ENCODE peak calls at places on chromosomes 12 and 14, in seven cellular contexts. One of them, this sample, is unnamed.

GRCh38 chr14:22159049-22159448 is 430.0 kb downstream of the DAD1 start:
- DNase-seq in mesenchymal stem cell: no peak
- DNase-seq in OCI-M1: no peak
- DNase-seq in Ammon's horn: no peak
- DNase-seq in dorsolateral prefrontal cortex: no peak
- DNase-seq in mucosa of gallbladder: no peak
- DNase-seq in tibial artery: no peak
- DNase-seq in this sample: no peak

GRCh38 chr14:49297102-49297501 is 289.1 kb downstream of the RPS29 start:
- DNase-seq in tibial artery: no peak
- DNase-seq in mucosa of gallbladder: no peak
- DNase-seq in dorsolateral prefrontal cortex: no peak
- DNase-seq in mesenchymal stem cell: no peak
- DNase-seq in Ammon's horn: no peak
- DNase-seq in OCI-M1: no peak
- DNase-seq in this sample: no peak

GRCh38 chr14:68569970-68570409 is 222.9 kb downstream of the ZFP36L1 start:
- DNase-seq in dorsolateral prefrontal cortex: no peak
- DNase-seq in tibial artery: no peak
- DNase-seq in mesenchymal stem cell: no peak
- DNase-seq in Ammon's horn: peak
- DNase-seq in mucosa of gallbladder: no peak
- DNase-seq in OCI-M1: no peak
- DNase-seq in this sample: no peak

GRCh38 chr12:53172352-53172751 is 8.2 kb upstream of the ZNF740 start:
- DNase-seq in OCI-M1: no peak
- DNase-seq in mesenchymal stem cell: no peak
- DNase-seq in Ammon's horn: no peak
- DNase-seq in mucosa of gallbladder: no peak
- DNase-seq in tibial artery: no peak
- DNase-seq in dorsolateral prefrontal cortex: no peak
- DNase-seq in this sample: no peak

GRCh38 chr14:89564999-89565398 is 148.0 kb upstream of the FOXN3 start:
- DNase-seq in Ammon's horn: no peak
- DNase-seq in mesenchymal stem cell: no peak
- DNase-seq in OCI-M1: no peak
- DNase-seq in dorsolateral prefrontal cortex: no peak
- DNase-seq in tibial artery: no peak
- DNase-seq in mucosa of gallbladder: no peak
- DNase-seq in this sample: no peak

GRCh38 chr14:36271939-36272907 is 48.2 kb downstream of the MBIP start:
- DNase-seq in mucosa of gallbladder: no peak
- DNase-seq in mesenchymal stem cell: no peak
- DNase-seq in dorsolateral prefrontal cortex: no peak
- DNase-seq in OCI-M1: peak
- DNase-seq in tibial artery: no peak
- DNase-seq in Ammon's horn: peak
- DNase-seq in this sample: peak

GRCh38 chr12:122942609-122943008 is 23.7 kb downstream of the ABCB9 start:
- DNase-seq in tibial artery: no peak
- DNase-seq in dorsolateral prefrontal cortex: no peak
- DNase-seq in mucosa of gallbladder: no peak
- DNase-seq in OCI-M1: no peak
- DNase-seq in Ammon's horn: no peak
- DNase-seq in mesenchymal stem cell: peak
- DNase-seq in this sample: no peak

GRCh38 chr12:55908726-55909512 is 18.8 kb downstream of the PYM1 start:
- DNase-seq in mucosa of gallbladder: no peak
- DNase-seq in mesenchymal stem cell: peak
- DNase-seq in tibial artery: no peak
- DNase-seq in dorsolateral prefrontal cortex: no peak
- DNase-seq in Ammon's horn: peak
- DNase-seq in OCI-M1: no peak
- DNase-seq in this sample: no peak

GRCh38 chr12:67593041-67593870 is 55.3 kb upstream of the DYRK2 start:
- DNase-seq in dorsolateral prefrontal cortex: no peak
- DNase-seq in mucosa of gallbladder: peak
- DNase-seq in OCI-M1: no peak
- DNase-seq in tibial artery: no peak
- DNase-seq in Ammon's horn: no peak
- DNase-seq in mesenchymal stem cell: peak
- DNase-seq in this sample: no peak

GRCh38 chr14:68860771-68861170 is 67.9 kb upstream of the ZFP36L1 start:
- DNase-seq in OCI-M1: no peak
- DNase-seq in mesenchymal stem cell: no peak
- DNase-seq in Ammon's horn: no peak
- DNase-seq in mucosa of gallbladder: no peak
- DNase-seq in tibial artery: no peak
- DNase-seq in dorsolateral prefrontal cortex: no peak
- DNase-seq in this sample: no peak

GRCh38 chr12:88185988-88186387 is 43.9 kb downstream of the TMTC3 start:
- DNase-seq in mesenchymal stem cell: peak
- DNase-seq in dorsolateral prefrontal cortex: no peak
- DNase-seq in OCI-M1: no peak
- DNase-seq in Ammon's horn: no peak
- DNase-seq in tibial artery: no peak
- DNase-seq in mucosa of gallbladder: no peak
- DNase-seq in this sample: no peak

GRCh38 chr12:21502164-21502496 is 541 bp downstream of the GOLT1B start:
- DNase-seq in mucosa of gallbladder: peak
- DNase-seq in dorsolateral prefrontal cortex: peak
- DNase-seq in OCI-M1: peak
- DNase-seq in mesenchymal stem cell: peak
- DNase-seq in tibial artery: no peak
- DNase-seq in Ammon's horn: peak
- DNase-seq in this sample: no peak

GRCh38 chr12:31220633-31221565 is 105.1 kb downstream of the SINHCAF start:
- DNase-seq in dorsolateral prefrontal cortex: no peak
- DNase-seq in OCI-M1: no peak
- DNase-seq in Ammon's horn: peak
- DNase-seq in mesenchymal stem cell: peak
- DNase-seq in mucosa of gallbladder: no peak
- DNase-seq in tibial artery: no peak
- DNase-seq in this sample: peak

GRCh38 chr12:53231859-53232640 is at the start of gene RARG:
- DNase-seq in OCI-M1: peak
- DNase-seq in Ammon's horn: peak
- DNase-seq in mucosa of gallbladder: peak
- DNase-seq in tibial artery: peak
- DNase-seq in dorsolateral prefrontal cortex: peak
- DNase-seq in mesenchymal stem cell: peak
- DNase-seq in this sample: peak

GRCh38 chr12:98970950-98971349 is 325.9 kb downstream of the APAF1 start:
- DNase-seq in dorsolateral prefrontal cortex: no peak
- DNase-seq in tibial artery: no peak
- DNase-seq in mucosa of gallbladder: no peak
- DNase-seq in Ammon's horn: no peak
- DNase-seq in OCI-M1: no peak
- DNase-seq in mesenchymal stem cell: no peak
- DNase-seq in this sample: no peak

GRCh38 chr12:101356794-101357193 is 50.8 kb downstream of the ARL1 start:
- DNase-seq in mesenchymal stem cell: no peak
- DNase-seq in dorsolateral prefrontal cortex: no peak
- DNase-seq in tibial artery: no peak
- DNase-seq in mucosa of gallbladder: no peak
- DNase-seq in Ammon's horn: no peak
- DNase-seq in OCI-M1: no peak
- DNase-seq in this sample: no peak

GRCh38 chr12:120702629-120703028 is 7.6 kb upstream of the UNC119B start:
- DNase-seq in mesenchymal stem cell: no peak
- DNase-seq in tibial artery: no peak
- DNase-seq in dorsolateral prefrontal cortex: no peak
- DNase-seq in OCI-M1: no peak
- DNase-seq in Ammon's horn: no peak
- DNase-seq in mucosa of gallbladder: no peak
- DNase-seq in this sample: no peak

GRCh38 chr12:7345232-7345631 is 41.4 kb downstream of the ACSM4 start:
- DNase-seq in OCI-M1: peak
- DNase-seq in mucosa of gallbladder: no peak
- DNase-seq in tibial artery: no peak
- DNase-seq in Ammon's horn: no peak
- DNase-seq in dorsolateral prefrontal cortex: no peak
- DNase-seq in mesenchymal stem cell: peak
- DNase-seq in this sample: no peak

This sample was measured in hypothalamus.